ENCODE peak calls at places on chromosomes 11 and 22, in four cellular contexts. B is H1, X is GM12891, N is GM12878. Q is an unnamed sample.

GRCh38 chr11:96293109-96293508 is 49.9 kb downstream of the MAML2 start:
- DNase-seq in X (no peak), N (no peak), B (no peak), Q (no peak)

GRCh38 chr11:75468534-75469340 is 35.7 kb upstream of the KLHL35 start:
- DNase-seq in B (no peak), X (no peak), N (no peak), Q (no peak)

GRCh38 chr11:6232899-6233298 is 1.5 kb downstream of the FHIP1B start:
- DNase-seq in X (no peak), N (no peak), B (no peak), Q (no peak)

GRCh38 chr11:35276396-35276795 is 137.4 kb downstream of the CD44 start:
- DNase-seq in B (no peak), X (no peak), N (no peak), Q (no peak)

GRCh38 chr22:25700996-25701815 is 40.8 kb upstream of the MYO18B start:
- DNase-seq in X (no peak), B (no peak), N (no peak), Q (no peak)

GRCh38 chr11:44600261-44600660 is 34.8 kb downstream of the CD82 start:
- DNase-seq in B (no peak), N (no peak), X (no peak), Q (no peak)

GRCh38 chr22:43001271-43002197 is 13.4 kb downstream of the PACSIN2 start:
- DNase-seq in B (no peak), N (no peak), X (no peak), Q (no peak)

GRCh38 chr11:16806791-16807190 is 68.3 kb downstream of the C11orf58 start:
- DNase-seq in X (no peak), N (no peak), B (no peak), Q (no peak)

GRCh38 chr22:38068641-38069371 is 11.6 kb downstream of the PICK1 start:
- DNase-seq in X (no peak), N (no peak), B (no peak), Q (no peak)

GRCh38 chr11:44203270-44204043 is 106.5 kb downstream of the ALX4 start:
- DNase-seq in X (no peak), N (no peak), B (no peak), Q (no peak)

GRCh38 chr22:29205598-29206371 is at the start of gene EMID1:
- DNase-seq in B (peak), X (no peak), N (no peak), Q (no peak)
- TF ChIP-seq POLR2AphosphoS5 in B (no peak), X (no peak), N (no peak), Q (no peak)

GRCh38 chr11:11430431-11430830 is 77.4 kb upstream of the CSNK2A3 start:
- DNase-seq in N (no peak), X (no peak), B (no peak), Q (no peak)
- TF ChIP-seq TAF1 in N (no peak), X (no peak), B (no peak), Q (no peak)

DNA sequence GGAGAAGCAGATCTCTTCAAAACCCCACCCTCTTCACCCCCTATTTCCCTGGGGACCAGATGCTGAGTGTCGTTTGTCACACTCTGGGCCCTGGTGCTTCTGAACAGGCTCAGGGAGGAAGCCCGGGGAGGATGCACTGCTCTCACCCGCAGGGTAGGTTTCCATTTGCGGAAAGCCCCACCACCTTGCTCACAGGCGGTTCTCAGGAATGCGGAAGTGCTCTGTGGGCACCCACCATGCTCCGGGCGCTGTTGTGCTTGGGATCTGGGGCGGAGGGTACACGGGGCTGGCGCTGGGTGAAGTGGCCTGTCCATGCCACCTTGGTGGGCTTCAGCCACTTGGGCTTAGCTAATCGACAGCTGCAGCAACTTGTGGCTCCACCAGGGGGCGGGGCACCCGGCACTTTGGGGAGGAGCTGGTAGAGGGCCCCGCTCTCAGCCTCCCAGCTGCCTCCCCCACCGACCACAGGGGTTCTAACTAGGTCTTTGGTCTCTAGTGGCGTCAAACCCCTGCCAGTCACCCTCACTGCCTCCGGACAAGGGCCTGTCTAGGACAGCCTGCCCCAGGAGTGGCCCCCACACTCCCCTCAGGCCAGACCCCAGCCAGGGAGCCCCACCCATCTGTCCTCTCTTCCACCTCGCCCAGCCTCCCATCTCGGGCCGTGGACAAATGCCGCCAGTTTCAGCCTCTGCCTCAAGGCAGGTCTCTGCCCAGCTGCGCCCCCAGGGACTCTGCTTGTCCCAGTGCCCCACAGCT is 7.4 kb downstream of the NDUFV1 start:
- DNase-seq in X (peak), N (peak), B (peak), Q (peak)
- TF ChIP-seq POLR2A in X (peak), N (peak), B (no peak), Q (peak)

GRCh38 chr11:58024601-58025091 is 965 bp downstream of the OR9Q1 start:
- DNase-seq in N (no peak), B (no peak), X (no peak), Q (no peak)
- TF ChIP-seq POLR2AphosphoS5 in N (no peak), B (no peak), X (no peak), Q (no peak)

GRCh38 chr11:97461934-97462333 is 1072.1 kb downstream of the JRKL start:
- DNase-seq in X (no peak), N (no peak), B (no peak), Q (no peak)
- TF ChIP-seq TAF1 in X (no peak), N (no peak), B (no peak), Q (no peak)

DNA sequence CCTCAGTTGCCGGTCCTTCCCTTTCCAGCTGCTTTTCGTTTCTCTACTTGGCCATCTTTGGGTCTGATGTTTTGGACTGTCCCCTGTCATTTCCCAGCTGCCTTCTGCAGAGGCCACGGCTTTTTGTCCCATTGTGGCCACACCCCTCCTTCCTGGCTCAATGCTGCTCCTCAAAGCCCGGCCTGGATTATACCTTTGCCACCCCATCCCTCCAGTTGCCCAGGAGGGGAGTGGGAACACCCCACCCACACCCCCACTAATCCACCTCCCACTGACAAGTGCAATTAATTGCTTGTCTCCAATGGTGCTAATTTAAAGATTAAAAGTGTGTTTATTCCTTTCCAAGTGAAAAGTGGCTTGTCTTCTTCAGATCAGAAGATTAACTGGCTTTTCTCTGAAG is 34.2 kb upstream of the CSNK2A3 start:
- DNase-seq in X (no peak), N (no peak), B (no peak), Q (no peak)
- TF ChIP-seq POLR2A in X (no peak), N (no peak), B (no peak), Q (no peak)

GRCh38 chr11:29486301-29486700 is 530.5 kb downstream of the KCNA4 start:
- DNase-seq in N (no peak), X (no peak), B (no peak), Q (no peak)

GRCh38 chr11:29485641-29486040 is 531.2 kb downstream of the KCNA4 start:
- DNase-seq in X (no peak), B (no peak), N (no peak), Q (no peak)

DNA sequence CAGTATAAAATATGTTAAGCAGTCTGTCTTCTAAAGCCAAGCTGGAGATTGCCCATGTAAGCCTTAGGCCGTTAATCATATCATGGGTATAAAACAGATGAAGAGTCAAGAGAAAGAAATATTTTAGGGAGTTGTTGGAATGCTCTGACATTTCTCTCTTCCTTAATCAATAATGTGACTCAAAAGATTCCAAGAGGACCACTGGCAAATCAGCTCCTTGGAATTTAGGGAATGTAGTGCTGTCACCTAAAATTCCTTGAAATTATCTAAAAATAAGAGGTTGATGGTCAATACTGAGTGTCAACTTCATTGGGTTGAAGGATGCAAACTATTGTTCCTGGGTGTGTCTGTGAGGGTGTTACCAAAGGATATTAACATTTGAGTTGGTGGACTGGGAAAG is 525.9 kb downstream of the KCNA4 start:
- DNase-seq in B (no peak), X (no peak), N (no peak), Q (no peak)
- TF ChIP-seq POLR2AphosphoS5 in B (no peak), X (no peak), N (no peak), Q (no peak)

DNA sequence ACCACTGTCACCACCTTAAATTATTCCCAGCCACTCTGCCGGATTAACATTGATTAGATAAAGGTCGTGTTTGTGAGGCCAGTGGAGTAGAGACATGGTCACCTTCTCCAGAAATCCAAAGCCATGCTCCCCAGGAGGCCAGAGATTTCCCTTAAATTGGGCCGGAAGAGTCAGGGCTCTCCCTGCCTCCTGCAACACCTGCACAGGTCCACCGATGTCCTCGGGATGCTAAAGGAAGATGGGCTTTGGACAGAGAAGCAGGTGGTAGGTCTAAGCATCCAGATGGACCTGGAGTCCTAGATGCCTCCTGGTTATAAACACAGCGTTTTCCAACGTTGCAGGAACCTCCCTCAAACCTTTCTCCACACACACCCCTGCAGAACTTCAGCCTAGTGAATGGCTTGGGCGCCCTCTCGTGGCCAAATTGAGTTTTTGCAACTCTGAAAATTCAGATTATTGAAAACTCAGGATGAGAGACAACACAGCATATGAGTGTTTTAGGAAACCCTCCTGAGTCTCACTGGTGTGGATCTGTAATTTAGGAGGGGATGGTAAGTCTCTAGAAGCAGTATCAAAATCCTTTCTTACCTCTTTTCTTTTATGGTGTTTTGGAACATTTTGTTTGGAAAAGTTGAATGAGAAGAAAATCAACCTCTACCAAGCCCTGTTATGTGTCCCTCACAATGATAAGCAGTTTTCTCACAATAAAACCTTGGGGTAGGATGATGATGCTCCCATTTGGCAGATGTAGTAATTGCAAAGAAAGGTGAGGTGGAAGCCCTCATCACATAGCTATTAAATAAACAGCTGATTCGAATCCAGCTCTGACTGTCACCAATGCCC is 109.6 kb downstream of the RRAS2 start:
- DNase-seq in X (no peak), B (peak), N (no peak), Q (no peak)
- TF ChIP-seq TAF1 in X (no peak), B (no peak), N (no peak), Q (no peak)

GRCh38 chr22:19984851-19985811 is 31.5 kb downstream of the ARVCF start:
- DNase-seq in X (no peak), B (no peak), N (no peak), Q (no peak)

GRCh38 chr22:19988331-19988808 is 28.3 kb downstream of the ARVCF start:
- DNase-seq in N (no peak), B (no peak), X (no peak), Q (no peak)

GRCh38 chr22:19986011-19986409 is 30.6 kb downstream of the ARVCF start:
- DNase-seq in X (no peak), B (no peak), N (no peak), Q (no peak)

GRCh38 chr22:19987394-19988306 is 29.0 kb downstream of the ARVCF start:
- DNase-seq in X (no peak), N (no peak), B (no peak), Q (no peak)

DNA sequence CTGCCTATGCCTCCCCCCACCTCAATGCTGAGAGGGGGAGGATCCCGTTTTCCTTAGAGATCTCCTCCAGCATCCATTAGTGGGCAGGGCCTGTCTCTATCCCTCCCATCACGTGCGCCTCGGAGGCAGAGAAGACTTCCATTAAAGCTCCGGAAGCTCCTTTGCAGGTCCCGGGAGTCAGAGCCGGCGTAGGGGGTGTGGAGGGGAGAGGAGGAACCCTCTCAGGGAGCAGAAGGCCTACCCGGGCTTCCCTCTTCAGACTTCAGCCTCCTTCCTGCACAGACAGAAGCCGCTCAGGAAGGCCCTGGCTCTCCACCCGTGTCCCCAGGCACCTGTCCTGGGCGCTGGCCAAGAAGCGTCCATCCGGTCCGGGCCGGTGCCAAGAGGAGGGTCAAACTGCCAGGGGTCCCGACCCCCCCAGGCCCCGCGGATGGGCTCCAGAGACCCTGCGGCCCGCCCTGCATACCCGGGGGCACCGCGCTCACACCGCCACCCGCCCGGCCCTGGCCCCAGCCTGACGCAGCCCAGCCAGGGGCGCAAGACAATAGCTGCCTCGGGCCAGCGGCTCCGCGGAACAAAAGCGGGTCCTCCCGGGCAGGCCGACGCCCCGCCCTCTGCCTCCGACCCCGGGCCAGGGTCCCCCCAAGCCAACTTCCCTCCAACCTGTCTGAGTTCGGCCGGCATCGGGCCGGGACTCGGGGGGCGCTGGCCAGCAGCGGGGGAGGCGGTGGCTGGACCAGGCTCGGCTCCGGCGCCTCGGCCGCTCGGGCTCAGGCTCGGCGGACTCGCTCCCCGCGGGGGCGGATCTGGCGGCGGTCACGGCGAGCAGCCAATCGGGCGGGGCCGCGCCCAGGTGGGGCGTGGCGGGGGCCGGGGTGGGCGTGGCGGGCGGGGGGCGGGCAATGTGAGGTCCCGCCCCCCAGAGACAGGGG is 29.9 kb downstream of the ARVCF start:
- DNase-seq in X (peak), B (peak), N (no peak), Q (peak)
- TF ChIP-seq POLR2A in X (no peak), B (peak), N (no peak), Q (no peak)

GRCh38 chr22:46088541-46089311 is 61.6 kb upstream of the PPARA start:
- DNase-seq in X (no peak), N (no peak), B (no peak), Q (no peak)
- TF ChIP-seq POLR2AphosphoS5 in X (no peak), N (no peak), B (no peak), Q (no peak)